ENCODE peak calls at places on chromosomes 11 and 22, in eight cellular contexts. O is brain microvascular endothelial cell, F is neural progenitor cell, A is IMR-90, C is pancreas, V is left ventricle myocardium inferior, T is bronchial epithelial cell, S is A549. K is an unnamed sample.

GRCh38 chr11:100208207-100208606 is 478.9 kb upstream of the ARHGAP42 start:
- DNase-seq in O (no peak), F (no peak), A (no peak), C (no peak), V (no peak), T (peak), S (no peak), K (peak)

GRCh38 chr22:48945621-48946458 is 881.8 kb downstream of the BRD1 start:
- DNase-seq in O (no peak), F (no peak), A (no peak), C (no peak), V (no peak), T (no peak), S (no peak), K (no peak)

GRCh38 chr22:46387748-46388147 is 52.2 kb downstream of the TRMU start:
- DNase-seq in O (no peak), F (no peak), A (no peak), C (no peak), V (no peak), T (no peak), S (no peak), K (no peak)

GRCh38 chr11:130157111-130157510 is 2.5 kb upstream of the ST14 start:
- DNase-seq in O (peak), F (no peak), A (no peak), C (no peak), V (no peak), T (no peak), S (no peak), K (peak)

GRCh38 chr22:28029201-28029948 is 110.3 kb upstream of the PITPNB start:
- DNase-seq in O (peak), F (no peak), A (peak), C (peak), V (peak), T (peak), S (no peak), K (peak)

GRCh38 chr22:33883961-33884808 is 36.1 kb downstream of the LARGE1 start:
- DNase-seq in O (no peak), F (peak), A (no peak), C (no peak), V (peak), T (no peak), S (no peak), K (no peak)

GRCh38 chr11:110986016-110986415 is 259.5 kb upstream of the POU2AF2 start:
- DNase-seq in O (no peak), F (no peak), A (no peak), C (no peak), V (no peak), T (no peak), S (no peak), K (no peak)

GRCh38 chr11:116275634-116276033 is 497.2 kb downstream of the BUD13 start:
- DNase-seq in O (no peak), F (no peak), A (no peak), C (no peak), V (no peak), T (peak), S (peak), K (no peak)

GRCh38 chr22:32698926-32699619 is 102.4 kb upstream of the TIMP3 start:
- DNase-seq in O (no peak), F (no peak), A (no peak), C (no peak), V (peak), T (no peak), S (no peak), K (no peak)

GRCh38 chr11:72037554-72038311 is 39.0 kb downstream of the IL18BP start:
- DNase-seq in O (no peak), F (no peak), A (no peak), C (no peak), V (peak), T (peak), S (no peak), K (peak)

GRCh38 chr22:40312050-40312449 is 34.2 kb upstream of the ADSL start:
- DNase-seq in O (no peak), F (no peak), A (no peak), C (no peak), V (no peak), T (no peak), S (no peak), K (no peak)

GRCh38 chr11:132803436-132803835 is 728.9 kb downstream of the OPCML start:
- DNase-seq in O (no peak), F (no peak), A (peak), C (no peak), V (no peak), T (peak), S (no peak), K (no peak)

GRCh38 chr11:30585892-30586250 is 282 bp downstream of the MPPED2 start:
- DNase-seq in O (no peak), F (peak), A (no peak), C (peak), V (peak), T (no peak), S (no peak), K (no peak)

GRCh38 chr11:90134420-90135003 is at the start of gene NAALAD2:
- DNase-seq in O (peak), F (peak), A (peak), C (peak), V (peak), T (no peak), S (peak), K (no peak)

GRCh38 chr11:115291391-115291744 is 212.8 kb downstream of the CADM1 start:
- DNase-seq in O (no peak), F (no peak), A (no peak), C (no peak), V (no peak), T (no peak), S (no peak), K (no peak)

GRCh38 chr11:43693731-43694130 is 13.2 kb downstream of the HSD17B12 start:
- DNase-seq in O (no peak), F (no peak), A (no peak), C (no peak), V (no peak), T (no peak), S (no peak), K (no peak)

GRCh38 chr11:118930152-118930712 is 4.5 kb upstream of the BCL9L start:
- DNase-seq in O (peak), F (peak), A (peak), C (peak), V (peak), T (peak), S (no peak), K (peak)

GRCh38 chr11:4531666-4532065 is 13.3 kb upstream of the OR52M1 start:
- DNase-seq in O (no peak), F (peak), A (no peak), C (no peak), V (no peak), T (no peak), S (no peak), K (no peak)

GRCh38 chr22:38699143-38699542 is 1.6 kb downstream of the JOSD1 start:
- DNase-seq in O (no peak), F (no peak), A (no peak), C (no peak), V (no peak), T (no peak), S (no peak), K (no peak)

GRCh38 chr11:71489311-71490043 is 36.5 kb downstream of the NADSYN1 start:
- DNase-seq in O (peak), F (no peak), A (peak), C (no peak), V (no peak), T (peak), S (peak), K (peak)

GRCh38 chr11:120186408-120186798 is 24.4 kb upstream of the OAF start:
- DNase-seq in O (no peak), F (no peak), A (no peak), C (no peak), V (no peak), T (no peak), S (no peak), K (no peak)

GRCh38 chr11:134355136-134355535 is 23.3 kb downstream of the GLB1L2 start:
- DNase-seq in O (no peak), F (no peak), A (no peak), C (no peak), V (no peak), T (no peak), S (no peak), K (no peak)

GRCh38 chr11:44589301-44589700 is 23.8 kb downstream of the CD82 start:
- DNase-seq in O (peak), F (no peak), A (peak), C (no peak), V (no peak), T (no peak), S (no peak), K (no peak)

GRCh38 chr11:74636633-74637184 is 44.3 kb downstream of the POLD3 start:
- DNase-seq in O (peak), F (no peak), A (peak), C (no peak), V (no peak), T (peak), S (peak), K (peak)

GRCh38 chr22:49090061-49090852 is 737.4 kb downstream of the BRD1 start:
- DNase-seq in O (no peak), F (no peak), A (no peak), C (no peak), V (no peak), T (no peak), S (no peak), K (no peak)

GRCh38 chr11:131924446-131925240 is 554.2 kb downstream of the NTM start:
- DNase-seq in O (peak), F (no peak), A (peak), C (peak), V (no peak), T (no peak), S (no peak), K (no peak)

GRCh38 chr11:121291896-121292502 is 572 bp upstream of the SC5D start:
- DNase-seq in O (no peak), F (no peak), A (peak), C (no peak), V (no peak), T (peak), S (no peak), K (no peak)

GRCh38 chr22:42623756-42624446 is 9.2 kb upstream of the POLDIP3 start:
- DNase-seq in O (no peak), F (no peak), A (no peak), C (no peak), V (no peak), T (no peak), S (no peak), K (no peak)

GRCh38 chr11:105647780-105648179 is 37.9 kb downstream of the GRIA4 start:
- DNase-seq in O (no peak), F (no peak), A (no peak), C (no peak), V (no peak), T (no peak), S (no peak), K (no peak)

GRCh38 chr22:30294066-30294465 is 4.8 kb upstream of the CASTOR1 start:
- DNase-seq in O (no peak), F (no peak), A (no peak), C (no peak), V (no peak), T (no peak), S (no peak), K (no peak)

GRCh38 chr11:132540586-132540985 is 991.7 kb downstream of the OPCML start:
- DNase-seq in O (no peak), F (no peak), A (no peak), C (no peak), V (no peak), T (no peak), S (no peak), K (no peak)

GRCh38 chr11:61951484-61952135 is 1.5 kb downstream of the BEST1 start:
- DNase-seq in O (no peak), F (no peak), A (no peak), C (no peak), V (no peak), T (no peak), S (no peak), K (no peak)

GRCh38 chr11:65973439-65974110 is 12.0 kb downstream of the SART1 start:
- DNase-seq in O (peak), F (no peak), A (peak), C (no peak), V (no peak), T (peak), S (no peak), K (peak)

GRCh38 chr11:12643029-12643428 is 31.2 kb upstream of the TEAD1 start:
- DNase-seq in O (no peak), F (no peak), A (no peak), C (no peak), V (no peak), T (no peak), S (no peak), K (no peak)

GRCh38 chr11:12640355-12640754 is 33.9 kb upstream of the TEAD1 start:
- DNase-seq in O (no peak), F (no peak), A (no peak), C (no peak), V (no peak), T (no peak), S (no peak), K (no peak)

GRCh38 chr11:12640926-12641849 is 33.0 kb upstream of the TEAD1 start:
- DNase-seq in O (no peak), F (no peak), A (no peak), C (no peak), V (no peak), T (no peak), S (no peak), K (no peak)

GRCh38 chr11:12639388-12639787 is 34.8 kb upstream of the TEAD1 start:
- DNase-seq in O (no peak), F (no peak), A (no peak), C (no peak), V (no peak), T (no peak), S (no peak), K (no peak)

DNA sequence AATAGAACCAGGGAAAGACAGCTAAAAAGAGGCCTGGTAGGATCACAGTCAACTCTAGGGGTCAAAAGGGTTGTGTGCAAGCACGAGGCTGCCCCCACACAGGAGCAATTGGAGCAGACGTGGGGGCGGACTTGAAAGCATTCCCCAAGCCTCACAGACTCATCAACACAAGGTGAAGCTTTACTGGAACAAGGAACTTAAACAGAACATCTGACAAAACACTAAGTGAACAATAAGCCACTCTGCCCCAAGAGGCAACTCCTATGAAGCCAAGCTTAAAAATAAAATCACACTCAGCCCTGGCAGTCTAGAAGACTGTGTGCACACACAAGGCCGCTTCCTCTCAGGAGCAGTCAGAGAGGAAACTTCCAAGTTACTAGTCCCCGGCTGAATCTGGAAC is 32.2 kb upstream of the TEAD1 start:
- DNase-seq in O (peak), F (no peak), A (peak), C (no peak), V (no peak), T (peak), S (no peak), K (no peak)
- TF ChIP-seq CTCF in O (peak), F (no peak), A (no peak), C (no peak), V (no peak), T (no peak), S (no peak), K (no peak)

GRCh38 chr22:50506611-50507420 is 686 bp downstream of the LMF2 start:
- DNase-seq in O (no peak), F (peak), A (no peak), C (peak), V (no peak), T (peak), S (no peak), K (peak)

GRCh38 chr22:50505776-50506610 is 1.5 kb downstream of the LMF2 start:
- DNase-seq in O (no peak), F (no peak), A (no peak), C (no peak), V (no peak), T (no peak), S (no peak), K (no peak)

GRCh38 chr22:50507421-50507990 is at the start of gene LMF2:
- DNase-seq in O (peak), F (no peak), A (no peak), C (peak), V (peak), T (peak), S (peak), K (no peak)

GRCh38 chr22:50508897-50509296 is 873 bp downstream of the NCAPH2 start:
- DNase-seq in O (no peak), F (no peak), A (no peak), C (no peak), V (no peak), T (no peak), S (no peak), K (no peak)

DNA sequence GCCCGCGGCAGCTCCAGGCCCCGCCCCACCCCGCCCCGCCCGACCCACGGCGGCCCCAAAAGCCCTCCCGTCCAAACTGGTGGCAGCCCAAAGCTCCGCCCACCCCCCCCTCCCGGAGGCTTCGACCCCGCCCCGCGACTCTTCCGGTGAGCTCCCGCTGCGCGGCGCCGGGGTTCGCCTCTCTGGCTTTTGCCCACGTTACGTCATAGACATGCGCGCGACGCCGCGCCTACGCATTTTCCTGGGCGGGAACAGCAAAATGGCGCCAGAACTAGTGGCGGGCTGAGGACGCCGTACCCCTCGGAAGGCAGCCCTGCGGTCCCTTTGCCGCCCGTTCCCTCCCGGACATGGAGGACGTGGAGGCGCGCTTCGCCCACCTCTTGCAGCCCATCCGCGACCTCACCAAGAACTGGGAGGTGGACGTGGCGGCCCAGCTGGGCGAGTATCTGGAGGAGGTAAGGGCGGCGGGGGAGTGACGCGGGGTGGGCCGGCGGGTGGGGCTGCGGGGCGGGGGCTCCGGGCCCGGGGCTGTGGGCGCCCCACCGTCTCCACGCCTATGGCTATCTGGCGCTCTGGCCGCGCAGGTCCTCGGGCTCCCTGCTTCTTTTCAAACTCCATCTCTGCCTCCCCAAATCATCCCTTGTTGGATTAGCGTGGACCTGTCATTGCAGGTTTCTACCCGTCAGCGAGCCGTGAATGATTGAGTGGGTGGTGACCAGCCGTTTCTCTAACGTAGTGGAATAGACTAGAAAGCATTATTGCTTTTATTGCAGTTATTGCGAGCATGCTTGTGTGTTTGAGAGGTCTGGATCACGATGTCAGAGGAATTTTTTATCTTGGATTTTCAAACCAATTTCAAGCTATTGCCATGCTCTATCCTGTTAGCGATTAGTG is at the start of gene NCAPH2:
- DNase-seq in O (peak), F (peak), A (peak), C (peak), V (peak), T (peak), S (peak), K (peak)
- TF ChIP-seq CTCF in O (no peak), F (no peak), A (no peak), C (no peak), V (no peak), T (peak), S (no peak), K (no peak)

GRCh38 chr11:19952101-19952605 is 208.1 kb downstream of the DBX1 start:
- DNase-seq in O (no peak), F (no peak), A (no peak), C (no peak), V (no peak), T (no peak), S (no peak), K (no peak)

GRCh38 chr11:19954899-19955298 is 205.4 kb downstream of the DBX1 start:
- DNase-seq in O (no peak), F (no peak), A (no peak), C (peak), V (no peak), T (peak), S (no peak), K (peak)

GRCh38 chr11:19955660-19956059 is 204.6 kb downstream of the DBX1 start:
- DNase-seq in O (no peak), F (no peak), A (no peak), C (no peak), V (no peak), T (no peak), S (no peak), K (no peak)

GRCh38 chr11:19953342-19953741 is 206.9 kb downstream of the DBX1 start:
- DNase-seq in O (peak), F (peak), A (peak), C (no peak), V (no peak), T (peak), S (peak), K (peak)

DNA sequence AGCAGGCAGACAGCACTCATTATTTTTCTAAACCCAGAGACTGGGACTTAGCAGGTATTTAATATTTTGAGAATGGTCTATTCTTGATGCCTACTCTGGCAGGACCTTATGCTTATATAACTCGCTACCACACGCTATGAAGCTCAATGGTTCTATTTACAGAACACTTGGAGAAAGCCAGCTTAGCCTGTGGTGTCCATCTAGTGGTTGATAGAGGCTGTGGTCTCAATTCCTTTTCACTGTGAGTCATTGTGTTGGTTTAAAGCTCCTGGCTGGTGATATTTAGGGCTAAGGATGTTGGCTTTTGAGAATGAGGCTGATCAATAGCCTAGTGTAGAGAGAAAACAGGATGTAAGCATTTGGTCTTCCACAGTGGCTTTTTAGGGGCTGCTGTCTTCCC is 206.4 kb downstream of the DBX1 start:
- DNase-seq in O (peak), F (peak), A (peak), C (peak), V (no peak), T (peak), S (peak), K (peak)
- TF ChIP-seq CTCF in O (peak), F (peak), A (peak), C (peak), V (peak), T (peak), S (peak), K (peak)

GRCh38 chr11:18723991-18724390 is 2.0 kb downstream of the IGSF22 start:
- DNase-seq in O (no peak), F (no peak), A (no peak), C (no peak), V (no peak), T (no peak), S (no peak), K (no peak)

GRCh38 chr11:18721576-18722292 is 4.3 kb downstream of the IGSF22 start:
- DNase-seq in O (peak), F (peak), A (peak), C (peak), V (no peak), T (peak), S (peak), K (peak)

GRCh38 chr11:18720811-18721575 is 5.0 kb downstream of the IGSF22 start:
- DNase-seq in O (peak), F (peak), A (peak), C (peak), V (peak), T (peak), S (peak), K (no peak)

GRCh38 chr11:18720086-18720810 is 5.7 kb downstream of the IGSF22 start:
- DNase-seq in O (no peak), F (peak), A (peak), C (no peak), V (no peak), T (peak), S (no peak), K (no peak)

GRCh38 chr11:18722293-18722637 is 3.7 kb downstream of the IGSF22 start:
- DNase-seq in O (no peak), F (no peak), A (no peak), C (no peak), V (no peak), T (no peak), S (no peak), K (no peak)
- TF ChIP-seq CTCF in O (no peak), F (no peak), A (no peak), C (no peak), V (peak), T (no peak), S (peak), K (no peak)

K was measured in MCF 10A.